ENCODE peak calls at places on chromosomes 3 and 15, in eight cellular contexts. T is dorsolateral prefrontal cortex; L is HT1080; Q is stimulated activated CD4-positive, alpha-beta T cell treated with anti-CD3 and anti-CD28 coated beads, Interleukin-4, amount 100 ng/mL, for 1 hour; R is AG09319; F is mucosa of descending colon; N is GM13977; J is T-helper 9 cell. B is an unnamed sample.

GRCh38 chr3:123286308-123287023 is 84.7 kb downstream of the SEC22A start:
- DNase-seq in R (no peak), L (peak), F (no peak), T (no peak), J (no peak), N (peak), Q (no peak), B (peak)

GRCh38 chr15:61421938-61422337 is 192.8 kb upstream of the RORA start:
- DNase-seq in L (no peak), Q (no peak), R (no peak), N (no peak), F (no peak), T (no peak), J (no peak), B (no peak)

GRCh38 chr3:30286811-30287210 is 319.6 kb upstream of the TGFBR2 start:
- DNase-seq in J (no peak), N (no peak), T (no peak), L (peak), R (no peak), F (no peak), Q (no peak), B (no peak)

GRCh38 chr3:169453256-169454059 is 210.1 kb downstream of the MECOM start:
- DNase-seq in T (no peak), R (no peak), F (no peak), L (no peak), J (no peak), N (no peak), Q (no peak), B (no peak)

GRCh38 chr3:126311338-126311978 is 45.8 kb downstream of the KLF15 start:
- DNase-seq in Q (no peak), T (no peak), N (no peak), J (no peak), F (no peak), L (no peak), R (no peak), B (no peak)

GRCh38 chr3:15633159-15633558 is 31.6 kb downstream of the BTD start:
- DNase-seq in N (no peak), J (no peak), F (no peak), L (no peak), Q (no peak), R (no peak), T (no peak), B (no peak)

GRCh38 chr15:67850995-67851535 is 11.2 kb upstream of the RNU6-1 start:
- DNase-seq in J (no peak), T (no peak), N (no peak), Q (no peak), L (peak), R (no peak), F (no peak), B (peak)

GRCh38 chr3:133827136-133827535 is 21.5 kb downstream of the SRPRB start:
- DNase-seq in L (no peak), N (no peak), J (no peak), Q (no peak), T (no peak), R (no peak), F (no peak), B (no peak)

GRCh38 chr3:31909455-31909854 is 71.6 kb downstream of the OSBPL10 start:
- DNase-seq in N (no peak), Q (no peak), T (no peak), L (no peak), F (no peak), J (no peak), R (no peak), B (no peak)

GRCh38 chr3:173411288-173412064 is 13.9 kb downstream of the NLGN1 start:
- DNase-seq in L (peak), F (no peak), T (peak), N (no peak), R (peak), Q (no peak), J (no peak), B (no peak)

GRCh38 chr3:114446605-114447004 is 152.8 kb downstream of the TIGIT start:
- DNase-seq in N (no peak), R (no peak), F (no peak), J (no peak), L (no peak), T (peak), Q (no peak), B (no peak)

GRCh38 chr3:136819784-136820640 is 1.1 kb downstream of the SLC35G2 start:
- DNase-seq in T (no peak), Q (peak), J (peak), R (no peak), F (peak), N (peak), L (peak), B (no peak)

B was measured in MV-4-11.